ENCODE peak calls at places on chromosomes 3 and 15, in six cellular contexts. One of them, this sample, is unnamed.

GRCh38 chr3:134306334-134306733 is 55.7 kb upstream of the RYK start:
- DNase-seq in GM10248: no peak
- DNase-seq in astrocyte of the spinal cord: no peak
- DNase-seq in mesothelial cell of epicardium: no peak
- DNase-seq in RWPE1: no peak
- DNase-seq in AG04450: no peak
- DNase-seq in this sample: no peak

GRCh38 chr3:185076219-185076618 is 76.6 kb downstream of the C3orf70 start:
- DNase-seq in GM10248: no peak
- DNase-seq in astrocyte of the spinal cord: no peak
- DNase-seq in mesothelial cell of epicardium: no peak
- DNase-seq in RWPE1: no peak
- DNase-seq in AG04450: no peak
- DNase-seq in this sample: no peak

GRCh38 chr15:57611938-57612337 is 20.2 kb downstream of the MYZAP start:
- DNase-seq in GM10248: no peak
- DNase-seq in astrocyte of the spinal cord: peak; percentile 20
- DNase-seq in mesothelial cell of epicardium: no peak
- DNase-seq in RWPE1: peak; percentile 79
- DNase-seq in AG04450: no peak
- DNase-seq in this sample: peak; percentile 39

GRCh38 chr15:82739086-82739485 is 29.4 kb upstream of the AP3B2 start:
- DNase-seq in GM10248: no peak
- DNase-seq in astrocyte of the spinal cord: no peak
- DNase-seq in mesothelial cell of epicardium: no peak
- DNase-seq in RWPE1: no peak
- DNase-seq in AG04450: no peak
- DNase-seq in this sample: peak; percentile 2

GRCh38 chr3:124845406-124845805 is 41.8 kb downstream of the ITGB5 start:
- DNase-seq in GM10248: no peak
- DNase-seq in astrocyte of the spinal cord: peak; percentile 85
- DNase-seq in mesothelial cell of epicardium: no peak
- DNase-seq in RWPE1: peak; percentile 62
- DNase-seq in AG04450: no peak
- DNase-seq in this sample: peak; percentile 92

GRCh38 chr3:127951276-127951675 is 36.2 kb downstream of the KBTBD12 start:
- DNase-seq in GM10248: no peak
- DNase-seq in astrocyte of the spinal cord: peak; percentile 38
- DNase-seq in mesothelial cell of epicardium: no peak
- DNase-seq in RWPE1: no peak
- DNase-seq in AG04450: no peak
- DNase-seq in this sample: peak; percentile 47

GRCh38 chr3:49279376-49279775 is 2.3 kb upstream of the C3orf62 start:
- DNase-seq in GM10248: no peak
- DNase-seq in astrocyte of the spinal cord: no peak
- DNase-seq in mesothelial cell of epicardium: no peak
- DNase-seq in RWPE1: no peak
- DNase-seq in AG04450: no peak
- DNase-seq in this sample: peak; percentile 12

GRCh38 chr3:150528359-150528797 is 17.9 kb downstream of the SERP1 start:
- DNase-seq in GM10248: peak; percentile 26
- DNase-seq in astrocyte of the spinal cord: peak; percentile 46
- DNase-seq in mesothelial cell of epicardium: no peak
- DNase-seq in RWPE1: peak; percentile 30
- DNase-seq in AG04450: no peak
- DNase-seq in this sample: peak; percentile 16

GRCh38 chr3:52347716-52348635 is 31.9 kb downstream of the DNAH1 start:
- DNase-seq in GM10248: no peak
- DNase-seq in astrocyte of the spinal cord: no peak
- DNase-seq in mesothelial cell of epicardium: no peak
- DNase-seq in RWPE1: no peak
- DNase-seq in AG04450: no peak
- DNase-seq in this sample: no peak

GRCh38 chr15:79896131-79896633 is 632 bp downstream of the MTHFS start:
- DNase-seq in GM10248: no peak
- DNase-seq in astrocyte of the spinal cord: no peak
- DNase-seq in mesothelial cell of epicardium: no peak
- DNase-seq in RWPE1: no peak
- DNase-seq in AG04450: no peak
- DNase-seq in this sample: no peak

GRCh38 chr3:190385835-190386688 is 1.9 kb upstream of the CLDN16 start:
- DNase-seq in GM10248: no peak
- DNase-seq in astrocyte of the spinal cord: peak; percentile 94
- DNase-seq in mesothelial cell of epicardium: no peak
- DNase-seq in RWPE1: peak; percentile 90
- DNase-seq in AG04450: peak; percentile 84
- DNase-seq in this sample: peak; percentile 91

GRCh38 chr3:124966557-124967480 is 32.3 kb upstream of the MUC13 start:
- DNase-seq in GM10248: no peak
- DNase-seq in astrocyte of the spinal cord: no peak
- DNase-seq in mesothelial cell of epicardium: no peak
- DNase-seq in RWPE1: no peak
- DNase-seq in AG04450: no peak
- DNase-seq in this sample: no peak

GRCh38 chr3:12444582-12445468 is 39.5 kb upstream of the TSEN2 start:
- DNase-seq in GM10248: no peak
- DNase-seq in astrocyte of the spinal cord: peak; percentile 65
- DNase-seq in mesothelial cell of epicardium: peak; percentile 69
- DNase-seq in RWPE1: peak; percentile 44
- DNase-seq in AG04450: no peak
- DNase-seq in this sample: no peak

GRCh38 chr15:90742082-90742481 is 24.9 kb downstream of the BLM start:
- DNase-seq in GM10248: no peak
- DNase-seq in astrocyte of the spinal cord: no peak
- DNase-seq in mesothelial cell of epicardium: no peak
- DNase-seq in RWPE1: no peak
- DNase-seq in AG04450: no peak
- DNase-seq in this sample: no peak

GRCh38 chr15:64163662-64164362 is 990 bp upstream of the PPIB start:
- DNase-seq in GM10248: no peak
- DNase-seq in astrocyte of the spinal cord: no peak
- DNase-seq in mesothelial cell of epicardium: no peak
- DNase-seq in RWPE1: no peak
- DNase-seq in AG04450: no peak
- DNase-seq in this sample: no peak

GRCh38 chr3:195385526-195385925 is 57.3 kb downstream of the ACAP2 start:
- DNase-seq in GM10248: no peak
- DNase-seq in astrocyte of the spinal cord: peak; percentile 22
- DNase-seq in mesothelial cell of epicardium: no peak
- DNase-seq in RWPE1: no peak
- DNase-seq in AG04450: no peak
- DNase-seq in this sample: no peak

GRCh38 chr15:98951493-98952320 is 55.9 kb downstream of the PGPEP1L start:
- DNase-seq in GM10248: no peak
- DNase-seq in astrocyte of the spinal cord: no peak
- DNase-seq in mesothelial cell of epicardium: no peak
- DNase-seq in RWPE1: no peak
- DNase-seq in AG04450: no peak
- DNase-seq in this sample: no peak

GRCh38 chr3:195003006-195003892 is 267.7 kb downstream of the XXYLT1 start:
- DNase-seq in GM10248: no peak
- DNase-seq in astrocyte of the spinal cord: no peak
- DNase-seq in mesothelial cell of epicardium: peak; percentile 38
- DNase-seq in RWPE1: no peak
- DNase-seq in AG04450: no peak
- DNase-seq in this sample: no peak

GRCh38 chr3:173920386-173920785 is 522.8 kb downstream of the NLGN1 start:
- DNase-seq in GM10248: no peak
- DNase-seq in astrocyte of the spinal cord: no peak
- DNase-seq in mesothelial cell of epicardium: no peak
- DNase-seq in RWPE1: no peak
- DNase-seq in AG04450: no peak
- DNase-seq in this sample: peak; percentile 9

GRCh38 chr3:152497457-152497856 is 228.7 kb downstream of the MBNL1 start:
- DNase-seq in GM10248: no peak
- DNase-seq in astrocyte of the spinal cord: no peak
- DNase-seq in mesothelial cell of epicardium: no peak
- DNase-seq in RWPE1: no peak
- DNase-seq in AG04450: no peak
- DNase-seq in this sample: no peak

GRCh38 chr3:24160424-24160823 is 215.3 kb downstream of the NR1D2 start:
- DNase-seq in GM10248: no peak
- DNase-seq in astrocyte of the spinal cord: no peak
- DNase-seq in mesothelial cell of epicardium: no peak
- DNase-seq in RWPE1: no peak
- DNase-seq in AG04450: no peak
- DNase-seq in this sample: peak; percentile 10

GRCh38 chr3:52019352-52020080 is 23.8 kb upstream of the RPL29 start:
- DNase-seq in GM10248: no peak
- DNase-seq in astrocyte of the spinal cord: no peak
- DNase-seq in mesothelial cell of epicardium: no peak
- DNase-seq in RWPE1: no peak
- DNase-seq in AG04450: no peak
- DNase-seq in this sample: no peak

DNA sequence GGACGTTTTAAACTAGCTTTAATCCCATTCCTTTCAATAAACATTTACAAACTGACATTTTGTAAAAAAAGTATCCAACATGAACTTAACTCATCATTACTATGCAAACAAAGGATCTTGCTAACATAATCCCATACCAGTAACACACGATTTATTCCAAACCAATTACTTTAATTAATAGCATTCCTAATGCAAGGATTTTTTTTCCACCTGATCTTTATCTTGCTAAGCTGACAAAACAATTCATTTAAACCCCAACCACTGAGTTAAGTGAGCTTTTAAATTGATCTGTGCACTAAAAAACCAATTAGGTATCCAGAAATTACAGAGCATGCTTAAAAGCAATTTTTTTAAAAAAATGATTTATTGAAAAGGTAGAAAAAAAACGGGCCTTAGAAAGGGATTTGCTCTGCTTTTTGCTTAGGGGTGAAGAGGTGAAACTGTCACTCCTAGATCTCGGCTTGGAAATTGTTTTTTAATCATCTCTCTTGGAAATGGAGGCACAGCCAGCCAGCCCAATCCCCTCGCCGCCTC is 1.2 kb downstream of the SH3BP5 start:
- DNase-seq in GM10248: no peak
- DNase-seq in astrocyte of the spinal cord: no peak
- DNase-seq in mesothelial cell of epicardium: no peak
- DNase-seq in RWPE1: no peak
- DNase-seq in AG04450: no peak
- DNase-seq in this sample: no peak
- TF ChIP-seq CTCF in GM10248: no peak
- TF ChIP-seq CTCF in astrocyte of the spinal cord: no peak
- TF ChIP-seq CTCF in mesothelial cell of epicardium: no peak
- TF ChIP-seq CTCF in RWPE1: no peak
- TF ChIP-seq CTCF in AG04450: no peak
- TF ChIP-seq CTCF in this sample: no peak

DNA sequence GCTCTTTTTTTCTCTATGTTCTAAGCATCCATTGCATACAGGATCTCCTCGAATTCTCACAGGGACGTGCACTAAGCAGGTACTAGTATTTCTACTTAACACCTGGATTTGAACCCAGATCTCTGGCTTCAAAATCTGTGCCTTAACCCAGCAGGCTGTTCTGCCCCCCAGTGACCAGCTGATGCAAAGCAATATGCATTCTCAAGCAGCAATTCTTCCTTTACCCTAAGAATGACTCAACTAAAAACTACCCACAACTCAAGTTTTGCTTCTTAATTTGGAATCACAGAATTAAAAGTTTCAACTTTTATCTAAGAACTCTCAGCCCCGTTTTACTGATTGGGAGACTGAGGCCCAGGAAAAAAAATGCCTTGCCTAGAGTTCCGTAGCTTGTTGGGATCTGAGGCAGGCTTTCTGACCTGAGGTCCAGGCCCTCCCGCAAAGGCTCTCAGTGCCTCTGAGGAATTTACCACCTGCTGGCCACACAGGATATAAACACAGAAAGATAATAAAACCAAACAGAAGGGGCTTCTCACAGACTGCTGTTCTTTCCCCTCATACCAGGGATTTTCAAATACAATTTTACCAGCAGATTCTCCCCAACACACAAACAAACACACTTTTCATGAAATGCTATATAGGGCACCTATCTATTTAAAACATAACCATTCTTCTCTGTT is 115.4 kb upstream of the RAD18 start:
- DNase-seq in GM10248: no peak
- DNase-seq in astrocyte of the spinal cord: no peak
- DNase-seq in mesothelial cell of epicardium: no peak
- DNase-seq in RWPE1: no peak
- DNase-seq in AG04450: no peak
- DNase-seq in this sample: no peak
- TF ChIP-seq CTCF in GM10248: peak; percentile 31
- TF ChIP-seq CTCF in astrocyte of the spinal cord: no peak
- TF ChIP-seq CTCF in mesothelial cell of epicardium: no peak
- TF ChIP-seq CTCF in RWPE1: no peak
- TF ChIP-seq CTCF in AG04450: no peak
- TF ChIP-seq CTCF in this sample: peak; percentile 39

GRCh38 chr3:71304684-71305083 is 278.8 kb downstream of the FOXP1 start:
- DNase-seq in GM10248: no peak
- DNase-seq in astrocyte of the spinal cord: peak; percentile 71
- DNase-seq in mesothelial cell of epicardium: no peak
- DNase-seq in RWPE1: no peak
- DNase-seq in AG04450: no peak
- DNase-seq in this sample: no peak
- TF ChIP-seq CTCF in GM10248: no peak
- TF ChIP-seq CTCF in astrocyte of the spinal cord: peak; percentile 56
- TF ChIP-seq CTCF in mesothelial cell of epicardium: no peak
- TF ChIP-seq CTCF in RWPE1: no peak
- TF ChIP-seq CTCF in AG04450: peak; percentile 65
- TF ChIP-seq CTCF in this sample: peak; percentile 63

GRCh38 chr3:4981688-4982494 is 2.7 kb downstream of the BHLHE40 start:
- DNase-seq in GM10248: no peak
- DNase-seq in astrocyte of the spinal cord: peak; percentile 83
- DNase-seq in mesothelial cell of epicardium: no peak
- DNase-seq in RWPE1: no peak
- DNase-seq in AG04450: no peak
- DNase-seq in this sample: peak; percentile 63
- TF ChIP-seq CTCF in GM10248: no peak
- TF ChIP-seq CTCF in astrocyte of the spinal cord: no peak
- TF ChIP-seq CTCF in mesothelial cell of epicardium: peak; percentile 45
- TF ChIP-seq CTCF in RWPE1: peak; percentile 45
- TF ChIP-seq CTCF in AG04450: peak; percentile 65
- TF ChIP-seq CTCF in this sample: peak; percentile 74

DNA sequence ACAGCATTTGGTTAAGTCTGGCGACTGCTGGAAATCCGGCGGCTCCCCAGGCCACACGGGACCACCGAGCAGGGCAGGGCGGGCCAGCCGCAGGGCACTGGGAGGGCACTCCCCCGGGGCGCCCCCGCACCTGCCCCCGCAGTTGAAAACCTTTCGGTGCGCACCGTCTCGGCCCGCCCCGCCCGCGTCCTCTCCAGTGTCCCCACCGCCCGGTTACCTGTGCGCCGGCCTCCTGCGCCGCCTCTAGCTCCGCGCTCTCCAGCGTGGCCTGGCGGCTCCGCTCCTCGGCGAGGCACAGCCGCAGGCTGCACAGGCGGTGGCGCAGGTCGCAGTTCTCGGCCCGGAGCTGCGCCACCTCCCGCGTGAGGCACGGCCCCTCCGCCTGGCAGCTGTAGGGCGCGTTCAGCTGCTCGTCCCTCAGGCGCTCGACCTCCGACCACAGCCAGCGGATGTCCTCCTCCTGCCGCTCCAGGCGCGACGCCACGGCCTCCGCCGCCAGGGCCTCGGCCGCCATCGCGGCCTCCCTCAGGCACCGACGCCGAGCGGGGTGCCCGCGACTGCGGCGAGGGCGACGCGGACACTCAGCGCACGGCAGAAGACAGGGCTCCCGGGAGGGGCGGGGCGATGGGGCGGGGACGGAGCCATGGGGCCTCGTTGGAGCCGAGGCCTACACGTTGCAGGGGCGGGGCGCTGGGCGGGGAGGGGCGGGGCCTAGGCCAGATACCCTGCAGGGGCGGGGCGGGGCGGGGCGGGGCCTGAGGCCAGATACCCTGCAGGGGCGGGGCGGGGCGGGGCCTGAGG is at the start of gene TARS3:
- DNase-seq in GM10248: peak; percentile 97
- DNase-seq in astrocyte of the spinal cord: peak; percentile 93
- DNase-seq in mesothelial cell of epicardium: peak; percentile 83
- DNase-seq in RWPE1: peak; percentile 95
- DNase-seq in AG04450: peak; percentile 42
- DNase-seq in this sample: peak; percentile 79
- TF ChIP-seq CTCF in GM10248: peak; percentile 19
- TF ChIP-seq CTCF in astrocyte of the spinal cord: no peak
- TF ChIP-seq CTCF in mesothelial cell of epicardium: no peak
- TF ChIP-seq CTCF in RWPE1: peak; percentile 42
- TF ChIP-seq CTCF in AG04450: no peak
- TF ChIP-seq CTCF in this sample: peak; percentile 19

This sample was measured in HFFc6.